ENCODE peak calls at places on chromosomes 11 and 22, in six cellular contexts. K, Y, E, G, J and H are unnamed samples.

GRCh38 chr11:122807731-122808485 is 30.4 kb upstream of the CRTAM start:
- DNase-seq in Y (no peak), K (no peak), E (no peak), J (no peak), G (no peak), H (no peak)

GRCh38 chr11:1196516-1197391 is 26.1 kb upstream of the MUC5B start:
- DNase-seq in J (no peak), K (no peak), G (no peak), Y (peak), E (no peak), H (no peak)

GRCh38 chr11:128963744-128964340 is 21.2 kb upstream of the TP53AIP1 start:
- DNase-seq in K (no peak), G (no peak), J (no peak), Y (peak), E (no peak), H (no peak)

GRCh38 chr11:42205518-42205917 is 746.1 kb upstream of the LRRC4C start:
- DNase-seq in Y (no peak), E (no peak), K (no peak), J (peak), G (no peak), H (no peak)

GRCh38 chr11:105937331-105937730 is 84.7 kb downstream of the MSANTD4 start:
- DNase-seq in K (no peak), E (no peak), J (no peak), G (no peak), Y (no peak), H (peak)

GRCh38 chr22:26556904-26557303 is 33.0 kb downstream of the TPST2 start:
- DNase-seq in J (no peak), Y (no peak), E (no peak), G (no peak), K (no peak), H (no peak)

GRCh38 chr11:4851033-4851432 is 2.0 kb upstream of the OR51S1 start:
- DNase-seq in G (no peak), E (no peak), Y (no peak), J (no peak), K (no peak), H (no peak)

GRCh38 chr11:63762662-63763505 is 5.7 kb downstream of the ZFTA start:
- DNase-seq in K (no peak), G (no peak), Y (peak), J (no peak), E (no peak), H (no peak)

GRCh38 chr11:848988-849824 is 6.6 kb downstream of the TSPAN4 start:
- DNase-seq in Y (peak), E (no peak), J (no peak), G (no peak), K (no peak), H (no peak)

GRCh38 chr11:77815459-77815858 is 5.1 kb downstream of the RSF1 start:
- DNase-seq in E (no peak), J (no peak), Y (no peak), K (no peak), G (no peak), H (no peak)

GRCh38 chr11:74220376-74220775 is 49.3 kb downstream of the PPME1 start:
- DNase-seq in G (no peak), Y (peak), K (no peak), E (no peak), J (no peak), H (no peak)

GRCh38 chr11:47766363-47767227 is 546 bp downstream of the FNBP4 start:
- DNase-seq in K (no peak), G (no peak), Y (no peak), E (no peak), J (peak), H (no peak)

GRCh38 chr11:117597083-117597482 is 199.9 kb downstream of the DSCAML1 start:
- DNase-seq in J (peak), E (peak), G (no peak), K (no peak), Y (no peak), H (peak)
- TF ChIP-seq YY1 in J (no peak), E (no peak), G (no peak), K (no peak), Y (no peak), H (no peak)

DNA sequence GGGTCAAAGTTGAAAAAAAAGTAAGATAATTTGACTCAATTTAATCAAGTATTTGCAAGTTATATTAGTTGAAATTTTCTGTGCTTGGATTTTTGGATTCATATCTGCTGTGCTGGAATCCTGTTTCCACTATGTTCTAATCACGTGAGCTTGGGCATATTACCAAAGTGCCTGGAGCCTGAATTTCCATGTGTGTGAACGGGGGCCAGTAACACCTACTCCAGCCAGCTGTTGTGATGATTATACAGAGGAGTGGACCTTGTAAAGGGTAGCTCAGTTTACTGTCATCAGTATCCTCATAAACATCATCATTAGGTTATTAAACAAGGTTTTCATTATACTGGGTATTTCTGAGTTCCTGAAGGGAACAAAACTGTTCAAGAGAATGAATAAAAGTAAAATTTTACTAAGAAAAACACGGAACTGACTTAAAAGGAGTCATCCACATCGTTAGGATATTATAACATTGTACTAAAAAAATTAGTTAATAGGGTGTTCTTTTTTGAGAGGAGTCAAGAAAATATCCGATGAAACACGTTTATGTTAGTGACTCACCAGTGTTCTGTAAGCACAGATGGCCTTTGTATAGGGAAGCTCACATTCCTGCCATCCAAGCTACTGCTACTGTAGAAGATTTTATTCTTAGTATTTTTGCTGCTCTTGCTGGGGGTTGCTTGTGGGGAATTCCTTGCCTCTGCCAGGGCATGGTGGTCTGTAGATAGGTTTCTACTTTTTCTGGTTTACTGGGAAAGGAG is 144.1 kb downstream of the ARHGAP42 start:
- DNase-seq in E (no peak), J (no peak), G (no peak), K (no peak), Y (no peak), H (no peak)
- TF ChIP-seq MAX in E (no peak), J (no peak), G (no peak), K (no peak), Y (no peak), H (no peak)

GRCh38 chr11:132202621-132203020 is 832.2 kb downstream of the NTM start:
- DNase-seq in J (no peak), K (no peak), Y (no peak), E (no peak), G (no peak), H (no peak)
- TF ChIP-seq YY1 in J (no peak), K (no peak), Y (no peak), E (no peak), G (no peak), H (no peak)

GRCh38 chr22:17370766-17371181 is 1.5 kb downstream of the CECR2 start:
- DNase-seq in G (no peak), E (no peak), K (no peak), J (no peak), Y (no peak), H (no peak)

GRCh38 chr22:17368727-17369552 is at the start of gene CECR2:
- DNase-seq in E (peak), G (peak), J (no peak), Y (peak), K (peak), H (peak)

GRCh38 chr22:17368144-17368726 is 1.0 kb upstream of the CECR2 start:
- DNase-seq in E (no peak), K (no peak), Y (peak), J (no peak), G (no peak), H (no peak)

GRCh38 chr22:17370036-17370765 is 941 bp downstream of the CECR2 start:
- DNase-seq in G (no peak), E (no peak), Y (peak), J (no peak), K (no peak), H (no peak)

GRCh38 chr22:17369553-17370035 is 334 bp downstream of the CECR2 start:
- DNase-seq in E (peak), J (no peak), G (no peak), Y (peak), K (no peak), H (no peak)
- TF ChIP-seq MAX in E (no peak), J (no peak), G (no peak), Y (no peak), K (no peak), H (no peak)

GRCh38 chr11:44629732-44630345 is 64.4 kb downstream of the CD82 start:
- DNase-seq in E (no peak), K (no peak), J (no peak), Y (no peak), G (no peak), H (no peak)
- TF ChIP-seq YY1 in E (no peak), K (no peak), J (no peak), Y (no peak), G (no peak), H (no peak)

GRCh38 chr11:134644489-134645456 is 232.7 kb upstream of the B3GAT1 start:
- DNase-seq in K (no peak), E (no peak), G (no peak), J (no peak), Y (no peak), H (no peak)
- TF ChIP-seq MAX in K (no peak), E (no peak), G (no peak), J (no peak), Y (no peak), H (no peak)

GRCh38 chr11:110518809-110519514 is 89.2 kb downstream of the FDX1 start:
- DNase-seq in E (no peak), Y (no peak), K (no peak), G (no peak), J (no peak), H (no peak)
- TF ChIP-seq YY1 in E (no peak), Y (no peak), K (no peak), G (no peak), J (no peak), H (no peak)